ENCODE peak calls at places on chromosome 11, in four cellular contexts. J is hypothalamus, O is cardiac septum, D is RKO. C is an unnamed sample.

GRCh38 chr11:84905411-84905810 is 721.7 kb downstream of the DLG2 start:
- DNase-seq in J (no peak), O (no peak), D (no peak), C (no peak)

GRCh38 chr11:15911377-15912044 is 444.8 kb downstream of the SOX6 start:
- DNase-seq in J (no peak), O (peak), D (no peak), C (peak)

GRCh38 chr11:122850076-122850631 is 11.9 kb downstream of the CRTAM start:
- DNase-seq in J (no peak), O (no peak), D (no peak), C (no peak)

GRCh38 chr11:71158936-71159335 is 93.4 kb downstream of the SHANK2 start:
- DNase-seq in J (no peak), O (peak), D (no peak), C (no peak)

GRCh38 chr11:85826096-85826855 is 15.3 kb upstream of the SYTL2 start:
- DNase-seq in J (no peak), O (no peak), D (peak), C (peak)

GRCh38 chr11:11622772-11623531 is 1.1 kb upstream of the GALNT18 start:
- DNase-seq in J (no peak), O (no peak), D (no peak), C (no peak)

GRCh38 chr11:84800755-84801346 is 826.3 kb downstream of the DLG2 start:
- DNase-seq in J (no peak), O (no peak), D (peak), C (no peak)

GRCh38 chr11:29217901-29218300 is 798.9 kb downstream of the KCNA4 start:
- DNase-seq in J (no peak), O (no peak), D (no peak), C (no peak)

GRCh38 chr11:131932584-131933360 is 562.4 kb downstream of the NTM start:
- DNase-seq in J (no peak), O (no peak), D (no peak), C (no peak)

GRCh38 chr11:72787262-72788104 is 6.4 kb downstream of the STARD10 start:
- DNase-seq in J (no peak), O (no peak), D (no peak), C (no peak)

GRCh38 chr11:79860336-79860735 is 419.5 kb upstream of the TENM4 start:
- DNase-seq in J (no peak), O (no peak), D (no peak), C (no peak)

GRCh38 chr11:95451682-95452081 is 220.7 kb upstream of the SESN3 start:
- DNase-seq in J (no peak), O (no peak), D (peak), C (peak)

GRCh38 chr11:88553204-88553603 is 215.7 kb upstream of the CTSC start:
- DNase-seq in J (no peak), O (no peak), D (no peak), C (no peak)

GRCh38 chr11:61146413-61146812 is 14.8 kb downstream of the VPS37C start:
- DNase-seq in J (no peak), O (no peak), D (no peak), C (no peak)

GRCh38 chr11:122439911-122440782 is 215.4 kb upstream of the UBASH3B start:
- DNase-seq in J (no peak), O (no peak), D (no peak), C (peak)

GRCh38 chr11:67288198-67288451 is 978 bp upstream of the ANKRD13D start:
- DNase-seq in J (no peak), O (no peak), D (no peak), C (no peak)

GRCh38 chr11:64809781-64810241 is 540 bp downstream of the MEN1 start:
- DNase-seq in J (no peak), O (no peak), D (no peak), C (no peak)

GRCh38 chr11:107827041-107827440 is 31.5 kb downstream of the SLC35F2 start:
- DNase-seq in J (no peak), O (no peak), D (no peak), C (no peak)

GRCh38 chr11:27914080-27914479 is 193.9 kb downstream of the KIF18A start:
- DNase-seq in J (no peak), O (no peak), D (no peak), C (no peak)

GRCh38 chr11:2526808-2527381 is 82.1 kb downstream of the KCNQ1 start:
- DNase-seq in J (no peak), O (peak), D (no peak), C (no peak)

GRCh38 chr11:103920933-103921332 is 115.5 kb upstream of the DDI1 start:
- DNase-seq in J (no peak), O (no peak), D (no peak), C (no peak)

GRCh38 chr11:102109896-102110760 is at the start of gene YAP1:
- DNase-seq in J (peak), O (peak), D (peak), C (peak)

GRCh38 chr11:114318361-114318760 is 22.2 kb downstream of the NNMT start:
- DNase-seq in J (no peak), O (no peak), D (no peak), C (peak)

GRCh38 chr11:61611309-61611708 is 30.4 kb upstream of the SYT7 start:
- DNase-seq in J (no peak), O (no peak), D (no peak), C (no peak)

GRCh38 chr11:65225284-65226102 is 36.3 kb upstream of the POLA2 start:
- DNase-seq in J (no peak), O (peak), D (no peak), C (peak)

GRCh38 chr11:68890490-68891231 is 13.0 kb downstream of the MRPL21 start:
- DNase-seq in J (no peak), O (peak), D (no peak), C (peak)

GRCh38 chr11:2203440-2204259 is 32.0 kb upstream of the TH start:
- DNase-seq in J (no peak), O (peak), D (no peak), C (no peak)

GRCh38 chr11:73312806-73313403 is 4.8 kb downstream of the ARHGEF17 start:
- DNase-seq in J (no peak), O (no peak), D (no peak), C (no peak)

GRCh38 chr11:1770528-1770927 is 6.8 kb upstream of the CTSD start:
- DNase-seq in J (no peak), O (peak), D (no peak), C (no peak)